ENCODE peak calls at places on chromosomes 5 and 9, in four cellular contexts. I, U, T and V are unnamed samples.

GRCh38 chr5:140093179-140093578 is 20.7 kb upstream of the PURA start:
- DNase-seq in I (no peak), U (no peak), T (no peak), V (no peak)

GRCh38 chr9:108551030-108551964 is 304.5 kb downstream of the ACTL7B start:
- DNase-seq in I (peak; percentile 11), U (no peak), T (no peak), V (no peak)

GRCh38 chr9:13213337-13213736 is 66.2 kb downstream of the MPDZ start:
- DNase-seq in I (peak; percentile 30), U (no peak), T (no peak), V (peak; percentile 3)

GRCh38 chr9:22169243-22169642 is 160.1 kb upstream of the CDKN2B start:
- DNase-seq in I (no peak), U (no peak), T (no peak), V (peak; percentile 2)

GRCh38 chr5:6808462-6808861 is 95.2 kb downstream of the TENT4A start:
- DNase-seq in I (no peak), U (no peak), T (no peak), V (no peak)

GRCh38 chr9:131330814-131331600 is 41.5 kb downstream of the PLPP7 start:
- DNase-seq in I (no peak), U (no peak), T (peak; percentile 39), V (peak; percentile 96)

GRCh38 chr5:66744040-66744439 is 147.8 kb downstream of the MAST4 start:
- DNase-seq in I (peak; percentile 2), U (no peak), T (no peak), V (peak; percentile 63)

GRCh38 chr9:93090091-93090655 is 5.8 kb upstream of the CARD19 start:
- DNase-seq in I (no peak), U (no peak), T (peak; percentile 27), V (no peak)

GRCh38 chr9:91211919-91212318 is 149.8 kb downstream of the AUH start:
- DNase-seq in I (no peak), U (no peak), T (no peak), V (no peak)

GRCh38 chr5:109997191-109997590 is 307.5 kb downstream of the MAN2A1 start:
- DNase-seq in I (no peak), U (no peak), T (no peak), V (no peak)

GRCh38 chr5:68333649-68334549 is 118.3 kb downstream of the PIK3R1 start:
- DNase-seq in I (peak; percentile 30), U (no peak), T (no peak), V (no peak)

GRCh38 chr5:78587775-78588291 is 60.7 kb downstream of the LHFPL2 start:
- DNase-seq in I (peak; percentile 79), U (no peak), T (no peak), V (peak; percentile 95)

GRCh38 chr5:176697267-176697928 is 50.1 kb downstream of the TSPAN17 start:
- DNase-seq in I (no peak), U (no peak), T (no peak), V (no peak)

GRCh38 chr9:109961579-109961978 is 181.6 kb downstream of the PALM2AKAP2 start:
- DNase-seq in I (no peak), U (no peak), T (no peak), V (no peak)

GRCh38 chr9:33159058-33159759 is 7.9 kb downstream of the B4GALT1 start:
- DNase-seq in I (peak; percentile 91), U (peak; percentile 77), T (peak; percentile 87), V (peak; percentile 85)

GRCh38 chr5:60701317-60701988 is 1.5 kb upstream of the DEPDC1B start:
- DNase-seq in I (peak; percentile 10), U (peak; percentile 8), T (no peak), V (peak; percentile 33)

GRCh38 chr5:19655587-19655986 is 332.4 kb downstream of the CDH18 start:
- DNase-seq in I (no peak), U (no peak), T (no peak), V (no peak)

GRCh38 chr5:77211013-77211690 is 672 bp downstream of the PDE8B start:
- DNase-seq in I (no peak), U (no peak), T (no peak), V (no peak)

DNA sequence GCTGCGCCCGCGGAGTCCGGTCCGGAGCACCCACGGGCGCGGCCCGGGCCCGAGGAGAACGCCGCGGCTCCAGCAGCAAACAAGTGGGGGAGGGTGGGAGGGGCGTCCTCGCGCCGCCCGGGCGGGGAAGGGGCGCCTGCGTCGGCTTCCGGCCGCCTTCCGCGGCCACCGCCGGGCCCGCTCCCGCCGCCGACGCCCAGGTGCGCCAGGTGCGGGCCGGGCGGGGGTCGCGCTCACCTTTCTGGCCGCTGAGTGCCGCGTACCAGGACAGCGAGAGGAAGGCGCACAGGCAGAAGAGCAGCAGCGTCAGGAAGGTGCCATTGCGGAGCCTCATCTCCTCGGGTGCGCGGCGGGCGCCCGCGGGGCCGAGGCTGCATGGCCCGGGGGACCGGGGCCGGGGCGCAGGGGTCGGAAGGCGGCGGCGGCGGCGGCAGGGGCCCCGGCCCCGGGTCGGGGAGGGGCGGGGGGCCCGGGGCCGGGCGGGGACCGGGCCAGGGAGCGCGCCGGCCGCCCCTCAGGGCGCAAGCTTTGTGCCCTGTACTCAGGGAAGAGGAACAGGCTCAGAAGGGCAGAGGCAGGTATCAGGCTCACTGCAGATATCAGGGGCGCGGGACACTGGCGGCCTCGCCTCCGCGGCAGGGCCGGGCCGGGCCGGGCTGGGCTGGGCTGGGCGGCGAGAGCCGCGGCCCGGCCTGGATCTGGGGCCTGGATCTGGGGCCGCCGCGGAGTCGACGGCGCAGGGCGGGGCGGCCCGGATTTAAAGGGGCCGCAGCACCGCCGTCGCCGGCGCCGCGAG is at the start of gene MGAT4B:
- DNase-seq in I (peak; percentile 85), U (peak; percentile 57), T (peak; percentile 86), V (peak; percentile 92)
- TF ChIP-seq POLR2A in I (peak; percentile 33), U (peak; percentile 64), T (no peak), V (peak; percentile 20)

GRCh38 chr5:151155149-151155776 is 2.3 kb downstream of the ANXA6 start:
- DNase-seq in I (peak; percentile 76), U (no peak), T (no peak), V (peak; percentile 9)
- TF ChIP-seq POLR2A in I (no peak), U (no peak), T (no peak), V (no peak)

GRCh38 chr9:105694320-105694847 is at the start of gene TMEM38B:
- DNase-seq in I (peak; percentile 80), U (peak; percentile 32), T (peak; percentile 86), V (peak; percentile 92)
- TF ChIP-seq POLR2A in I (peak; percentile 83), U (peak; percentile 70), T (no peak), V (peak; percentile 60)

DNA sequence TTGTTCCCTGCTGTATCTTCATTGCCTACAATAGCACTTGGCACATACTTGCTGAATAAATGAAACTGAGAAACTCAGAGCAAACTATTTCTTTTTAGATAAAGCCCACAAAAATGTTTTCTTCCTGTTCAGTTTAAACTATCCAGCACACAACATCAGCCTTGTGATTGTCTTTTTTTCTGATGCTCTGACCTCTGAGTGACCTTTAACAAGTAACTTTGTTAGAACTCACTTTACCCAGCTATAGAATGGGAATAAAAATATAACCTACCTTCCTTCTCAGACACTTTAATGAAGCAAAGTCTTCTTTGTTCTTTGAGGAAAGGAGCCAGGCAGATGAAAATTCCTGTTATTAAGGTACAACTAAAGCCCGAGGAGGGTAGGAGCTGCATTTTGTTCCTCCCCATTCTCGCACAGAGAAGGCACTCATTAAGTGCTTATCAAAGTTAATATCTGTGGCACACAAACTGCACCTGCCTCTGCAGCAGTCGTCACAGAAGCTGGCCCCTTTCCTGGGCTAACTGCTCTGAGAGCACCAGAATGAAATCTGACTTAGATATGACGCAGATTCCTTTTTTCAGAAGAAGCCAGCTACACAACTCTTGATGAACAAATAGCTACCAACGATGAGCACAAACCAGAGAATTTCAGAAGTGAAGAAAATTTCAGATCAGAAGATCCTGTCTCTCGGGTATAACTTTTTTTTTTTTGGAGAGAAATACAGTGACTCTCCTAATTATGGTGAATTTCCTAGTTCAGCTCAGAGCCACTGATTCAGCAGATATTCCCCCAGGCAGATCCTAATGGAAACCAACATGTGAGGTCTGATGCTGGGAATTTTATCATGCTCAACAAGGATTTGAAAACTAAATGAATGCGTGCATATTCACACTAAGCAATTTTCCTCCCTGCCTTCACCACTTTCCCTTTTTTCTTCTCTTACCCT is 31.0 kb upstream of the NR3C1 start:
- DNase-seq in I (no peak), U (no peak), T (no peak), V (no peak)
- TF ChIP-seq POLR2A in I (no peak), U (no peak), T (no peak), V (no peak)

GRCh38 chr9:36471359-36471758 is 71.3 kb upstream of the RNF38 start:
- DNase-seq in I (no peak), U (no peak), T (no peak), V (no peak)

DNA sequence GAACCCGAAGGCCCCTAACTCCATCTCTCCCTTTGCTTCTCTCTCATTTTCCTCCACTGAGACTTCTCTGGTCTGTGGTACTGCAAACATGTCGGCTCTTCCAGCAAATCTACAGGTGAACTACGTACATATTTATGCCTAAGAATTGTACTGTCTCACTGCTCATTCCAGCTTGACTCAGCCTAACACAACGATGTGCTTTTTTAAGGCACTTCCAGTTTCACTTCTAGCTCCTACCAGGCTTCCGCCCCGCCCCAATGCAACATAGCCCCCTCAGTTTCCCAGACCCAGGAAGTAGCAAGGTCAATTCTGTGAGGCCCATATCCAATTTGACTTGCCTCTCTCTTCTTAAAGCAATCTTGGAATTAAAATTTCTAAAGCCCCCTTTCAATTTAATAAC is 70.8 kb upstream of the RNF38 start:
- DNase-seq in I (peak; percentile 45), U (peak; percentile 50), T (peak; percentile 70), V (peak; percentile 72)
- TF ChIP-seq POLR2A in I (no peak), U (no peak), T (no peak), V (no peak)

GRCh38 chr5:141369994-141370848 is at the start of gene PCDHGB3:
- DNase-seq in I (peak; percentile 77), U (no peak), T (no peak), V (peak; percentile 8)
- TF ChIP-seq POLR2A in I (no peak), U (no peak), T (no peak), V (no peak)

DNA sequence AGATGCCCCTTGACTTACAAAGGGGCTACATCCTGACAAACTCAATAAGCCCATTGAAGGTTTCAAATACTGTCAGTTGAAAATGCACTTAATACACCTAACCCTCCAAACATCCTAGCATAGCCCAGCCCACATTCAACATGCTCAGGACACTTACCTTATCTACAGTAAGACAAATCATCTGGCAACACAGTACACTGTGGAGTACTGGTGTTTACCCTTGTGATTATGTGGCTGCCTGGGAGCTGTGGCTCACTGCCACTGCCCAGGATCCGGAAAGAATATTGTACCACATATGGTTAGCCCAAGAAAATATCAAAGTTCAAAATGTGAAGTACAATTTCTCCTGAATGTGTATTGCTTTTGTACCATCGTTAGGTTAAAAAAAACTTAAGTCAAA is 562.2 kb downstream of the HTR1A start:
- DNase-seq in I (no peak), U (no peak), T (no peak), V (no peak)
- TF ChIP-seq POLR2A in I (no peak), U (no peak), T (no peak), V (no peak)

GRCh38 chr9:134960701-134961181 is 43.0 kb upstream of the FCN1 start:
- DNase-seq in I (no peak), U (no peak), T (peak; percentile 25), V (no peak)
- TF ChIP-seq POLR2A in I (no peak), U (no peak), T (no peak), V (no peak)

DNA sequence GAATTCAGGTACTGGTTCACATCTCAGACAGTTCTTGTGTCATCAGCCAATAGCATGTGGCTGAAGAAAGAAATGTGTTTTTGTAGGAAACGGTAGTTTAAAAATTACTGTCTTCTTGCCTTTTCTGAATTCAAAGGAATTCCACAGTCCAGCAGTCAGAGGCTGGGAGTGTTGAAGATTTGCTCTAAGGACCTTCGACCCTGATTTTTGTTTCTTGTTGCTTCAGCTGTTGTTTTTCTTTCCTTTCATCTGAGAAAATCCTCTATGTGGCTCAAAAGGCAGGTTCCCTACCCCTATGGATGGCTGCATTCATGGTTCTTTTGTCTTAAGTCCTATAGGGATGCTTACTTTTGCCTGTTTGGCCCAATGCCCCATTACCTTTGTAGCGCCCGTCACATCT is 304.9 kb downstream of the TMEM167A start:
- DNase-seq in I (no peak), U (no peak), T (no peak), V (no peak)
- TF ChIP-seq POLR2A in I (no peak), U (no peak), T (no peak), V (no peak)